ENCODE peak calls at places on chromosomes 3 and 15, in nine cellular contexts. One of them, this sample, is unnamed.

GRCh38 chr3:138861755-138862333 is 27.1 kb upstream of the PIK3CB start:
- DNase-seq in heart left ventricle: no peak
- DNase-seq in sigmoid colon: no peak
- DNase-seq in stimulated activated CD8-positive, alpha-beta memory T cell treated with anti-CD3 and anti-CD28 coated beads, Interleukin-15, amount 100 ng/mL, for 4 hours: no peak
- DNase-seq in BE2C: no peak
- DNase-seq in activated CD4-positive, alpha-beta T cell treated with anti-CD3 and anti-CD28 coated beads, Interleukin-2, amount 50 U/mL, for 24 hours: no peak
- DNase-seq in A549: peak; percentile 10
- DNase-seq in hypothalamus: no peak
- DNase-seq in endothelial cell: peak; percentile 5
- DNase-seq in this sample: no peak

GRCh38 chr3:163939926-163940325 is 1138.4 kb downstream of the SI start:
- DNase-seq in heart left ventricle: no peak
- DNase-seq in hypothalamus: no peak
- DNase-seq in stimulated activated CD8-positive, alpha-beta memory T cell treated with anti-CD3 and anti-CD28 coated beads, Interleukin-15, amount 100 ng/mL, for 4 hours: no peak
- DNase-seq in BE2C: no peak
- DNase-seq in A549: no peak
- DNase-seq in sigmoid colon: no peak
- DNase-seq in activated CD4-positive, alpha-beta T cell treated with anti-CD3 and anti-CD28 coated beads, Interleukin-2, amount 50 U/mL, for 24 hours: no peak
- DNase-seq in endothelial cell: no peak
- DNase-seq in this sample: no peak

GRCh38 chr15:101009176-101009575 is 90.0 kb downstream of the LRRK1 start:
- DNase-seq in endothelial cell: no peak
- DNase-seq in hypothalamus: no peak
- DNase-seq in A549: no peak
- DNase-seq in activated CD4-positive, alpha-beta T cell treated with anti-CD3 and anti-CD28 coated beads, Interleukin-2, amount 50 U/mL, for 24 hours: no peak
- DNase-seq in BE2C: no peak
- DNase-seq in heart left ventricle: no peak
- DNase-seq in sigmoid colon: peak; percentile 29
- DNase-seq in stimulated activated CD8-positive, alpha-beta memory T cell treated with anti-CD3 and anti-CD28 coated beads, Interleukin-15, amount 100 ng/mL, for 4 hours: no peak
- DNase-seq in this sample: no peak

GRCh38 chr3:65676592-65676991 is 362.1 kb downstream of the MAGI1 start:
- DNase-seq in endothelial cell: no peak
- DNase-seq in A549: no peak
- DNase-seq in stimulated activated CD8-positive, alpha-beta memory T cell treated with anti-CD3 and anti-CD28 coated beads, Interleukin-15, amount 100 ng/mL, for 4 hours: no peak
- DNase-seq in heart left ventricle: no peak
- DNase-seq in activated CD4-positive, alpha-beta T cell treated with anti-CD3 and anti-CD28 coated beads, Interleukin-2, amount 50 U/mL, for 24 hours: no peak
- DNase-seq in sigmoid colon: no peak
- DNase-seq in hypothalamus: no peak
- DNase-seq in BE2C: no peak
- DNase-seq in this sample: no peak

GRCh38 chr15:66702770-66703539 is 919 bp downstream of the SMAD6 start:
- DNase-seq in stimulated activated CD8-positive, alpha-beta memory T cell treated with anti-CD3 and anti-CD28 coated beads, Interleukin-15, amount 100 ng/mL, for 4 hours: no peak
- DNase-seq in hypothalamus: no peak
- DNase-seq in endothelial cell: peak; percentile 28
- DNase-seq in sigmoid colon: no peak
- DNase-seq in activated CD4-positive, alpha-beta T cell treated with anti-CD3 and anti-CD28 coated beads, Interleukin-2, amount 50 U/mL, for 24 hours: peak; percentile 6
- DNase-seq in A549: no peak
- DNase-seq in BE2C: peak; percentile 58
- DNase-seq in heart left ventricle: peak; percentile 34
- DNase-seq in this sample: no peak

GRCh38 chr3:4976109-4976508 is 3.1 kb upstream of the BHLHE40 start:
- DNase-seq in heart left ventricle: peak; percentile 50
- DNase-seq in activated CD4-positive, alpha-beta T cell treated with anti-CD3 and anti-CD28 coated beads, Interleukin-2, amount 50 U/mL, for 24 hours: no peak
- DNase-seq in hypothalamus: no peak
- DNase-seq in endothelial cell: peak; percentile 63
- DNase-seq in A549: peak; percentile 94
- DNase-seq in sigmoid colon: no peak
- DNase-seq in stimulated activated CD8-positive, alpha-beta memory T cell treated with anti-CD3 and anti-CD28 coated beads, Interleukin-15, amount 100 ng/mL, for 4 hours: no peak
- DNase-seq in BE2C: peak; percentile 60
- DNase-seq in this sample: no peak

GRCh38 chr3:157502916-157503620 is at the start of gene VEPH1:
- DNase-seq in BE2C: no peak
- DNase-seq in heart left ventricle: no peak
- DNase-seq in sigmoid colon: no peak
- DNase-seq in A549: peak; percentile 9
- DNase-seq in hypothalamus: no peak
- DNase-seq in endothelial cell: no peak
- DNase-seq in stimulated activated CD8-positive, alpha-beta memory T cell treated with anti-CD3 and anti-CD28 coated beads, Interleukin-15, amount 100 ng/mL, for 4 hours: no peak
- DNase-seq in activated CD4-positive, alpha-beta T cell treated with anti-CD3 and anti-CD28 coated beads, Interleukin-2, amount 50 U/mL, for 24 hours: no peak
- DNase-seq in this sample: no peak

GRCh38 chr3:128317698-128318231 is 148.9 kb downstream of the DNAJB8 start:
- DNase-seq in endothelial cell: no peak
- DNase-seq in A549: no peak
- DNase-seq in activated CD4-positive, alpha-beta T cell treated with anti-CD3 and anti-CD28 coated beads, Interleukin-2, amount 50 U/mL, for 24 hours: no peak
- DNase-seq in heart left ventricle: no peak
- DNase-seq in hypothalamus: no peak
- DNase-seq in BE2C: peak; percentile 62
- DNase-seq in stimulated activated CD8-positive, alpha-beta memory T cell treated with anti-CD3 and anti-CD28 coated beads, Interleukin-15, amount 100 ng/mL, for 4 hours: no peak
- DNase-seq in sigmoid colon: no peak
- DNase-seq in this sample: no peak

GRCh38 chr15:99736702-99737101 is 3.5 kb upstream of the LYSMD4 start:
- DNase-seq in stimulated activated CD8-positive, alpha-beta memory T cell treated with anti-CD3 and anti-CD28 coated beads, Interleukin-15, amount 100 ng/mL, for 4 hours: no peak
- DNase-seq in sigmoid colon: no peak
- DNase-seq in BE2C: no peak
- DNase-seq in hypothalamus: no peak
- DNase-seq in activated CD4-positive, alpha-beta T cell treated with anti-CD3 and anti-CD28 coated beads, Interleukin-2, amount 50 U/mL, for 24 hours: no peak
- DNase-seq in heart left ventricle: no peak
- DNase-seq in endothelial cell: no peak
- DNase-seq in A549: no peak
- DNase-seq in this sample: no peak

GRCh38 chr3:146968204-146968651 is 363.1 kb upstream of the PLSCR5 start:
- DNase-seq in endothelial cell: no peak
- DNase-seq in activated CD4-positive, alpha-beta T cell treated with anti-CD3 and anti-CD28 coated beads, Interleukin-2, amount 50 U/mL, for 24 hours: no peak
- DNase-seq in stimulated activated CD8-positive, alpha-beta memory T cell treated with anti-CD3 and anti-CD28 coated beads, Interleukin-15, amount 100 ng/mL, for 4 hours: no peak
- DNase-seq in BE2C: no peak
- DNase-seq in heart left ventricle: no peak
- DNase-seq in hypothalamus: no peak
- DNase-seq in sigmoid colon: no peak
- DNase-seq in A549: no peak
- DNase-seq in this sample: no peak

GRCh38 chr15:69730281-69731235 is 277.9 kb downstream of the RPLP1 start:
- DNase-seq in sigmoid colon: no peak
- DNase-seq in stimulated activated CD8-positive, alpha-beta memory T cell treated with anti-CD3 and anti-CD28 coated beads, Interleukin-15, amount 100 ng/mL, for 4 hours: no peak
- DNase-seq in BE2C: no peak
- DNase-seq in A549: no peak
- DNase-seq in endothelial cell: no peak
- DNase-seq in hypothalamus: no peak
- DNase-seq in heart left ventricle: no peak
- DNase-seq in activated CD4-positive, alpha-beta T cell treated with anti-CD3 and anti-CD28 coated beads, Interleukin-2, amount 50 U/mL, for 24 hours: no peak
- DNase-seq in this sample: no peak

GRCh38 chr15:94610069-94610863 is 378.9 kb downstream of the MCTP2 start:
- DNase-seq in BE2C: no peak
- DNase-seq in hypothalamus: no peak
- DNase-seq in activated CD4-positive, alpha-beta T cell treated with anti-CD3 and anti-CD28 coated beads, Interleukin-2, amount 50 U/mL, for 24 hours: no peak
- DNase-seq in stimulated activated CD8-positive, alpha-beta memory T cell treated with anti-CD3 and anti-CD28 coated beads, Interleukin-15, amount 100 ng/mL, for 4 hours: no peak
- DNase-seq in heart left ventricle: no peak
- DNase-seq in A549: no peak
- DNase-seq in endothelial cell: no peak
- DNase-seq in sigmoid colon: no peak
- DNase-seq in this sample: no peak

GRCh38 chr3:194814878-194815357 is 129.2 kb downstream of the FAM43A start:
- DNase-seq in hypothalamus: no peak
- DNase-seq in A549: no peak
- DNase-seq in endothelial cell: no peak
- DNase-seq in heart left ventricle: no peak
- DNase-seq in stimulated activated CD8-positive, alpha-beta memory T cell treated with anti-CD3 and anti-CD28 coated beads, Interleukin-15, amount 100 ng/mL, for 4 hours: no peak
- DNase-seq in BE2C: no peak
- DNase-seq in activated CD4-positive, alpha-beta T cell treated with anti-CD3 and anti-CD28 coated beads, Interleukin-2, amount 50 U/mL, for 24 hours: no peak
- DNase-seq in sigmoid colon: no peak
- DNase-seq in this sample: no peak

GRCh38 chr3:124760601-124761000 is 30.3 kb downstream of the UMPS start:
- DNase-seq in A549: no peak
- DNase-seq in sigmoid colon: no peak
- DNase-seq in BE2C: no peak
- DNase-seq in hypothalamus: no peak
- DNase-seq in endothelial cell: no peak
- DNase-seq in stimulated activated CD8-positive, alpha-beta memory T cell treated with anti-CD3 and anti-CD28 coated beads, Interleukin-15, amount 100 ng/mL, for 4 hours: no peak
- DNase-seq in heart left ventricle: peak; percentile 40
- DNase-seq in activated CD4-positive, alpha-beta T cell treated with anti-CD3 and anti-CD28 coated beads, Interleukin-2, amount 50 U/mL, for 24 hours: no peak
- DNase-seq in this sample: no peak

GRCh38 chr3:111911446-111911845 is 52.4 kb downstream of the PHLDB2 start:
- DNase-seq in heart left ventricle: peak; percentile 36
- DNase-seq in sigmoid colon: no peak
- DNase-seq in stimulated activated CD8-positive, alpha-beta memory T cell treated with anti-CD3 and anti-CD28 coated beads, Interleukin-15, amount 100 ng/mL, for 4 hours: no peak
- DNase-seq in activated CD4-positive, alpha-beta T cell treated with anti-CD3 and anti-CD28 coated beads, Interleukin-2, amount 50 U/mL, for 24 hours: no peak
- DNase-seq in BE2C: no peak
- DNase-seq in hypothalamus: no peak
- DNase-seq in A549: no peak
- DNase-seq in endothelial cell: no peak
- DNase-seq in this sample: no peak

GRCh38 chr3:197484204-197484901 is 71.4 kb downstream of the BDH1 start:
- DNase-seq in stimulated activated CD8-positive, alpha-beta memory T cell treated with anti-CD3 and anti-CD28 coated beads, Interleukin-15, amount 100 ng/mL, for 4 hours: no peak
- DNase-seq in endothelial cell: no peak
- DNase-seq in hypothalamus: no peak
- DNase-seq in A549: no peak
- DNase-seq in sigmoid colon: no peak
- DNase-seq in activated CD4-positive, alpha-beta T cell treated with anti-CD3 and anti-CD28 coated beads, Interleukin-2, amount 50 U/mL, for 24 hours: no peak
- DNase-seq in BE2C: no peak
- DNase-seq in heart left ventricle: no peak
- DNase-seq in this sample: no peak

GRCh38 chr15:71707230-71708051 is 102.9 kb upstream of the NR2E3 start:
- DNase-seq in endothelial cell: no peak
- DNase-seq in heart left ventricle: no peak
- DNase-seq in sigmoid colon: no peak
- DNase-seq in activated CD4-positive, alpha-beta T cell treated with anti-CD3 and anti-CD28 coated beads, Interleukin-2, amount 50 U/mL, for 24 hours: no peak
- DNase-seq in hypothalamus: no peak
- DNase-seq in A549: no peak
- DNase-seq in stimulated activated CD8-positive, alpha-beta memory T cell treated with anti-CD3 and anti-CD28 coated beads, Interleukin-15, amount 100 ng/mL, for 4 hours: no peak
- DNase-seq in BE2C: no peak
- DNase-seq in this sample: no peak

GRCh38 chr3:187913617-187914033 is 168.4 kb upstream of the BCL6 start:
- DNase-seq in BE2C: no peak
- DNase-seq in activated CD4-positive, alpha-beta T cell treated with anti-CD3 and anti-CD28 coated beads, Interleukin-2, amount 50 U/mL, for 24 hours: no peak
- DNase-seq in heart left ventricle: no peak
- DNase-seq in sigmoid colon: no peak
- DNase-seq in hypothalamus: no peak
- DNase-seq in A549: peak; percentile 74
- DNase-seq in stimulated activated CD8-positive, alpha-beta memory T cell treated with anti-CD3 and anti-CD28 coated beads, Interleukin-15, amount 100 ng/mL, for 4 hours: no peak
- DNase-seq in endothelial cell: no peak
- DNase-seq in this sample: no peak

GRCh38 chr3:39419697-39420293 is 13.3 kb downstream of the RPSA start:
- DNase-seq in endothelial cell: no peak
- DNase-seq in sigmoid colon: no peak
- DNase-seq in hypothalamus: no peak
- DNase-seq in BE2C: no peak
- DNase-seq in heart left ventricle: no peak
- DNase-seq in A549: no peak
- DNase-seq in activated CD4-positive, alpha-beta T cell treated with anti-CD3 and anti-CD28 coated beads, Interleukin-2, amount 50 U/mL, for 24 hours: no peak
- DNase-seq in stimulated activated CD8-positive, alpha-beta memory T cell treated with anti-CD3 and anti-CD28 coated beads, Interleukin-15, amount 100 ng/mL, for 4 hours: no peak
- DNase-seq in this sample: no peak